ENCODE peak calls at places on chromosomes 1 and 21, in four cellular contexts. G is A549, F is HepG2, R is K562. P is an unnamed sample.

GRCh38 chr21:35540950-35541632 is 492.0 kb upstream of the RUNX1 start:
- DNase-seq in G (no peak), F (no peak), R (no peak), P (no peak)

GRCh38 chr1:216224233-216224632 is 199.0 kb downstream of the USH2A start:
- DNase-seq in G (no peak), F (peak; percentile 20), R (no peak), P (no peak)

GRCh38 chr1:164583835-164584539 is 25.0 kb downstream of the PBX1 start:
- DNase-seq in G (no peak), F (no peak), R (no peak), P (no peak)

GRCh38 chr1:94799201-94799600 is 21.0 kb upstream of the SLC44A3 start:
- DNase-seq in G (no peak), F (peak; percentile 68), R (no peak), P (no peak)

GRCh38 chr1:110485725-110486124 is 33.2 kb downstream of the KCNA10 start:
- DNase-seq in G (no peak), F (no peak), R (no peak), P (no peak)

GRCh38 chr1:111476761-111477309 is 3.1 kb downstream of the C1orf162 start:
- DNase-seq in G (no peak), F (no peak), R (no peak), P (no peak)

GRCh38 chr1:65260851-65261473 is 48.4 kb upstream of the DNAJC6 start:
- DNase-seq in G (peak; percentile 71), F (no peak), R (peak; percentile 42), P (no peak)

GRCh38 chr1:162305969-162306368 is 70.7 kb downstream of the SPATA46 start:
- DNase-seq in G (peak; percentile 21), F (peak; percentile 12), R (no peak), P (no peak)

GRCh38 chr1:61183471-61184034 is 101.2 kb downstream of the NFIA start:
- DNase-seq in G (no peak), F (peak; percentile 94), R (peak; percentile 55), P (no peak)

GRCh38 chr1:2231667-2232254 is 3.6 kb downstream of the SKI start:
- DNase-seq in G (no peak), F (peak; percentile 78), R (peak; percentile 81), P (peak; percentile 80)

GRCh38 chr1:76267631-76268030 is 193.1 kb downstream of the ST6GALNAC3 start:
- DNase-seq in G (no peak), F (no peak), R (no peak), P (no peak)

GRCh38 chr1:150366416-150367296 is 2.7 kb downstream of the RPRD2 start:
- DNase-seq in G (no peak), F (no peak), R (no peak), P (no peak)

GRCh38 chr1:173870252-173871075 is 2.3 kb downstream of the ZBTB37 start:
- DNase-seq in G (no peak), F (no peak), R (peak; percentile 28), P (no peak)

GRCh38 chr1:66542811-66543767 is 9.1 kb downstream of the SGIP1 start:
- DNase-seq in G (no peak), F (peak; percentile 98), R (no peak), P (no peak)

GRCh38 chr1:216422821-216423529 is at the start of gene USH2A:
- DNase-seq in G (no peak), F (no peak), R (no peak), P (peak; percentile 28)

GRCh38 chr21:37683396-37684114 is 232.7 kb downstream of the KCNJ6 start:
- DNase-seq in G (no peak), F (no peak), R (no peak), P (no peak)

GRCh38 chr1:207031016-207031415 is 1.5 kb downstream of the C1orf116 start:
- DNase-seq in G (no peak), F (no peak), R (no peak), P (no peak)

GRCh38 chr1:23646086-23646485 is 45.5 kb upstream of the RPL11 start:
- DNase-seq in G (no peak), F (no peak), R (no peak), P (no peak)

GRCh38 chr1:25711555-25712298 is 88.3 kb upstream of the SELENON start:
- DNase-seq in G (no peak), F (no peak), R (peak; percentile 49), P (no peak)

GRCh38 chr1:193569696-193570269 is 383.4 kb upstream of the B3GALT2 start:
- DNase-seq in G (no peak), F (no peak), R (no peak), P (no peak)

GRCh38 chr1:191065346-191065745 is 587.7 kb upstream of the BRINP3 start:
- DNase-seq in G (no peak), F (no peak), R (no peak), P (no peak)

GRCh38 chr1:150364231-150365003 is 470 bp downstream of the RPRD2 start:
- DNase-seq in G (peak; percentile 60), F (peak; percentile 72), R (peak; percentile 65), P (peak; percentile 80)

GRCh38 chr1:183570451-183570850 is 19.8 kb downstream of the NCF2 start:
- DNase-seq in G (no peak), F (no peak), R (no peak), P (no peak)

GRCh38 chr1:12007204-12007603 is 12.1 kb upstream of the MIIP start:
- DNase-seq in G (no peak), F (no peak), R (no peak), P (no peak)

GRCh38 chr1:154352581-154353459 is 27.5 kb downstream of the ATP8B2 start:
- DNase-seq in G (no peak), F (no peak), R (peak; percentile 62), P (peak; percentile 73)
- TF ChIP-seq CTCF in G (no peak), F (peak; percentile 33), R (peak; percentile 46), P (no peak)

GRCh38 chr1:53123462-53124129 is 18.8 kb downstream of the SLC1A7 start:
- DNase-seq in G (no peak), F (no peak), R (no peak), P (no peak)

GRCh38 chr1:53122847-53123461 is 19.5 kb downstream of the SLC1A7 start:
- DNase-seq in G (no peak), F (no peak), R (no peak), P (no peak)

GRCh38 chr1:53122194-53122846 is 20.1 kb downstream of the SLC1A7 start:
- DNase-seq in G (no peak), F (no peak), R (no peak), P (no peak)

GRCh38 chr1:53120659-53121058 is 21.8 kb downstream of the SLC1A7 start:
- DNase-seq in G (no peak), F (no peak), R (no peak), P (no peak)

DNA sequence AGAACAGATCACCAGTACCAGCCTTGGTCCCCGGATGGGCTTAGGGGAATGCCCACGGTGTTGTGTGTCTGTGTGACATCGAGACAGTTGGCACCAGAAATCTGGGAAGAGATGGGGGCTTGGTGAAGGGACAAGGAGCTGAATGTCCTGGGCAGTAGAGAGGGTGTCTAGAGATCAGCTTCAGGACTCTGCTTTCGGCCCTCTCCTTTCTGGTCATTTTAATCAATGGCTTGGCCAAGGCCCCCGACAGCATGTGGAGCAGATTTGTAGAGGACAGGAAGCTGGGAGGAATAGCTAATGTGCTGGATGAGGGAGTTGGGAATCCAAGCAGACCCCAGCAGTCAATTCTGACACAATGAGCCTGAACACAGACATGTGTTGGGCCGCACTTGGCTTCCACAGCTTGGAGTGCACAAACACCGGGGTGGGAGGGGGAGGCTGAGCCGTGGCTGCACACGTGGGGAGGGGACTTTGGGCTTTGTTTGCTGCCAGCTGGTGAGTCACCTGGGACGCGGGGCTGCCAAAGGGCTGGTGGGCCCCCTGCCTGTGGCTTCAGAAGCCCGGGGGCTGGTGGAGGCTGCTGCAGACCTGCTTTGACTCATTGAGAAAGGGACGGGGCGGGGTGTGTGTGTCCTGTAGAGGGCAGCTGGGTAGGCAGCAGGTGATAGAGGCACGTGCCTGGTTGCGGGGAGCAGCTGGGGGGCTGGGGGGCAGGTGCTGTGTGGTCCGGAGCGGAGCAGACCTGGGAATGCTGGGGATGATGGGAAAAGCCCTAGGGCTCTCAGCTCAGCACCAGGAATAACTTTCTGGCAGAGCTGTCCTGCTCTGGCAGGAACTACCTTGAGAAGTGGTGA is 20.9 kb downstream of the SLC1A7 start:
- DNase-seq in G (no peak), F (peak; percentile 83), R (no peak), P (no peak)
- TF ChIP-seq NR3C1 in G (no peak), F (no peak), R (no peak), P (no peak)

GRCh38 chr1:36306902-36307456 is 811 bp downstream of the SH3D21 start:
- DNase-seq in G (peak; percentile 83), F (peak; percentile 90), R (peak; percentile 100), P (peak; percentile 98)

GRCh38 chr1:36305915-36306209 is 306 bp upstream of the SH3D21 start:
- DNase-seq in G (no peak), F (no peak), R (no peak), P (no peak)

GRCh38 chr1:36307601-36308330 is 1.6 kb downstream of the SH3D21 start:
- DNase-seq in G (no peak), F (no peak), R (no peak), P (no peak)

GRCh38 chr1:36304970-36305914 is 926 bp upstream of the SH3D21 start:
- DNase-seq in G (no peak), F (peak; percentile 15), R (no peak), P (no peak)

DNA sequence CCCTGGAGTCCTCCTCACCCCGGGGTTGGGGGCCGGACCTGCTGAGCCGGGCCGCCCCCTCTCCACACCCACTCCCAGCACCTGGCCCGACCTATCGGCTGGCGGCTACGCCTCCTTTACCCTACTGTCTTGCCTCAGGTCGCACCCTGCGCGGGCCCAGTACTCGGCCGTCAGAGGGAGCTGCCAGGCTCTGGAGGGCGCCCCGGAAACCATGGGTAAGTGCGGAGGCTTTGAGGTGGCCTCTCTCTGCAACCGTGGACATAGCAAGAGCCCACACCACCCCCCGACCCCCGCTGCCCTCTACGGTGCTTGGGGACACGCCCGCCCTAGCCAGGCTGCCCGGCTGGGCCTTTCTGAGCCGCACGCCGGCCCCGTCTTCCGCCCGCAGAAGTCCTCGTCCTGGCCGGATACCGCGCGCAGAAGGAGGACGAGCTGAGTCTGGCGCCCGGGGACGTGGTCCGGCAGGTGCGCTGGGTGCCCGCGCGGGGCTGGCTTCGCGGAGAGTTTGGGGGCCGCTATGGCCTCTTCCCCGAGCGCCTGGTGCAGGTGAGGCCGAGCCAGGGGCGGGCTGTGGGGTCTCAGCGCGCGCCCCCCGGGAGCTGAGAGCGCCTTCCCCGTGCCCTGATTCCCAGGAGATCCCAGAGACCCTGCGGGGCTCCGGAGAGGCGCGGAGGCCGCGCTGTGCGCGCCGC is at the start of gene SH3D21:
- DNase-seq in G (no peak), F (peak; percentile 67), R (peak; percentile 40), P (peak; percentile 82)
- TF ChIP-seq CTCF in G (peak; percentile 12), F (peak; percentile 73), R (no peak), P (no peak)

DNA sequence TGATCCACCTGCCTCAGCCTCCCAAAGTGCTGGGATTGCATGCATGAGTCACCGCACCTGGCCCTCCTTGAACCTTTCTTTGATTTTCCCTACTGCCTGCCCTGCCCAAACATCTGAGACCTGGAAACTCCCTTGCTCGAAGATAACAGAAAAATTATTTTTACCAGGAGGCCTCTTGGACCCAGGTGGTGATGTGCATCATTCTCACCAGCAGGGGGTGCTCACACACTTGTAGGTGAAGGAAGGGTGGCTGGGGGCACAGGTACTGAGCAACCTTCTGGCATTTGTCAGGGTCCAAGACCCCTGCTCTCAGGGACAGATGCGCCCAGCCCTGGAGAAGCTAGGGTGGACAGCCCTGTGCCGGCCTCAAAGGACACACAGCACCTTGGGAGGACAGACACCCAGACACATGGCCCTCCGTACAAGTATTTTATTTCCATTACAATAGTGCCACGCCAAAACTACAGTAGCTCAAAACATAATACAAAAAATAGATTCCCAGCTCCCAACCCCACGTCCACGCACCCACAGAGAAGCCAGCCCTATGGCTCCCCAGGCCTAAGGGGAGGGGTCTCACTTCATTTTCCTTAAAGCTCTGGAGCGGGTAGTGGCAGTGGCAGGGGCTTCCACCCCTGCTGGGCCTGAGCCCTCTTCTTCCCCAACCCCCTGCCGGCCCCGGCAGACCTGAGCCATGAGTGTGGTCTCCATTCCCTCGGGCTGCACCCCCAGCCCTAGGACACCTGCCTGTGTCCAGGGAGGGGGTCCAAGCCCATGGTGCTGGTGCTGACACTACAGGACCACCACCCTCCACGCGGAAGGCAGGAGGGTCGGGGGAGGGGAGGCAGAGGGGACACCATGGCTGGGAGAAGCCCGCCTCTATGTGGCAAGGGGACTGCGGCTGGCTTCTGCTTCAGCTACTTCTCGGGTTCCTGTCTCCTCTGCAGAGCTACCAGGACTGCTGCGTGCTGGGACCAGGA is 40.4 kb upstream of the EIF4G3 start:
- DNase-seq in G (peak; percentile 14), F (peak; percentile 45), R (peak; percentile 82), P (peak; percentile 81)
- TF ChIP-seq NR3C1 in G (no peak), F (no peak), R (no peak), P (no peak)

P was measured in WTC11.